ENCODE peak calls at places on chromosomes 5 and 9, in eight cellular contexts. O, K, E, U, T, X, F and G are unnamed samples. For H3K4me1, the result is how much of the 10 kb centered on the place peaks cover.

GRCh38 chr5:129541648-129542251 is 81.7 kb downstream of the ADAMTS19 start:
- DNase-seq in U (peak), X (no peak), T (no peak), E (no peak), K (peak), F (peak), O (no peak), G (no peak)

GRCh38 chr9:10127867-10128266 is 484.9 kb downstream of the PTPRD start:
- DNase-seq in T (no peak), K (no peak), E (no peak), F (no peak), X (no peak), O (no peak), U (peak), G (no peak)

GRCh38 chr5:19547640-19548039 is 440.4 kb downstream of the CDH18 start:
- DNase-seq in O (no peak), U (peak), E (no peak), F (no peak), X (no peak), T (no peak), K (no peak), G (no peak)

GRCh38 chr5:117463836-117464235 is 889.2 kb upstream of the SEMA6A start:
- DNase-seq in X (no peak), U (no peak), K (no peak), E (no peak), F (no peak), O (no peak), T (no peak), G (no peak)

GRCh38 chr9:96618209-96619108 is 1.2 kb downstream of the CDC14B start:
- DNase-seq in X (no peak), K (peak), F (peak), U (peak), E (no peak), T (peak), O (peak), G (peak)

GRCh38 chr5:172715421-172715780 is 55.6 kb downstream of the DUSP1 start:
- DNase-seq in F (no peak), U (no peak), T (no peak), O (no peak), X (no peak), E (no peak), K (no peak), G (no peak)

GRCh38 chr5:109936996-109937395 is 247.3 kb downstream of the MAN2A1 start:
- DNase-seq in K (no peak), U (no peak), E (no peak), X (no peak), T (no peak), F (no peak), O (no peak), G (no peak)

GRCh38 chr9:105232207-105232606 is 12.2 kb upstream of the SLC44A1 start:
- DNase-seq in O (no peak), U (peak), F (no peak), K (no peak), E (no peak), X (no peak), T (no peak), G (no peak)

GRCh38 chr9:71637926-71638325 is 130.4 kb downstream of the CEMIP2 start:
- DNase-seq in O (no peak), K (no peak), T (no peak), F (no peak), X (no peak), U (no peak), E (no peak), G (no peak)

GRCh38 chr9:78863531-78863930 is 566.6 kb downstream of the PSAT1 start:
- DNase-seq in X (no peak), U (peak), F (no peak), T (no peak), E (no peak), K (no peak), O (no peak), G (no peak)

GRCh38 chr9:12783767-12784460 is 9.1 kb downstream of the LURAP1L start:
- DNase-seq in E (no peak), O (no peak), T (no peak), F (no peak), U (no peak), K (no peak), X (no peak), G (no peak)

DNA sequence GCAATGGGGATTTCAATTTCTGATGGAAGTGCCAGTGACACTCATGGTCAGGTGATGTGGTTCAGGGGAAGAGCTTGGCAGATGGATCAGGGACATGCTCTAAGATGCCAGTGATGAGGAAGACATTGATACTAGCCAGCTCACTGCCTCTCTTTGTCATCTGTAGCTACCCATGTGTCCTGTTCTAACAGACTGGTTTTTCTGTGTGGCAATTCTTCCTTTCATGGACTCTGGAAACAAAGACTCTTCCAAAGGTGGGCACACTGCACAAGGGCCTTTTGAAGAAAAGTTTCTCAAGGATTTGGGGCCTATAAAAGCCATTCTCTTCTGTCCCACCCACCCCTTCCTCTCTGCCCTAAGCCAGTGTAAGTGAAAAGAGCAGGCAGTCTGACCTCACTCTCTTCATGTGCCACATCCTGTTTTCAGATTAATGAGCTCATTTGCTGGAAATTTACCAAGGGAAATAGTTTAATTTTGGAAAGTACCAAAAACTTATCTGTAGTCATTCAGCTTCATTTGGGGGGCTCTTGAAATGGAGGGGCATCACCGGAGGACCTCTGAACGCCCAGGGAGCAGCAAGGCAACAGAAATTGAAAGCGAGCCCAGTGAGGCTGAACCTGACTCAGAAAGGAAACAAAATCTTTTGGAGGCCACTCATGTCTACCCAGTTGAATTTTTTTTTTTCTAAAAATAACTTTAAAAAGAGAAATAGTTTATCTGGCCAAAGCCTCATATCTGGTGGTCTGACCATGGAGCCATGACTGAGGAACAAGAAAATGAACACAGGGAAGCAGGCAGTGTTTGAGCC is 4.9 kb upstream of the TRAF1 start:
- DNase-seq in O (no peak), K (no peak), F (no peak), T (no peak), E (peak), X (no peak), U (peak), G (peak)
- H3K4me1 ChIP-seq in O (under half), K (under half), F (under half), T (half or more), E (half or more), X (under half), U (under half), G (half or more)

DNA sequence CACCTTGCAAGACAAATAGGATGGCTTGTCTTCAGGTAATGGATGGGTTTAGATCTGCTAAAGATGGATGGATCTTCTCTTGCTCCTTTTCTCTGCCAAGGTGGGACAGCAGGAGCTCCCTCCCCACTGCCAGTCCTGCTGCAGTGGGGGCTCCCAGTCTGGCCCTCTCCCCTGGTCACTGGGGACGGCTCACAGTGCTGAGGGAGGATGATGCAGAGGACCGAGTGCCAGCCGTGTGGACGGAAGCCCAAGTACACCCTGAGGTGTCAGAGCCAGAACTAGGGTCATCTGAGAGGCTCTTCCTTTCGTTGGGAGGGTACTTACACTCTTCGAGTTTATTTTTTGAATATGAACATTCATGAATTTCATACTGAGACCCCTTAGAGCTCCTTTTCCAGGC is 5.7 kb downstream of the CCDC69 start:
- DNase-seq in U (no peak), E (no peak), K (no peak), X (no peak), T (no peak), O (no peak), F (no peak), G (no peak)
- H3K4me1 ChIP-seq in U (under half), E (half or more), K (under half), X (under half), T (half or more), O (under half), F (under half), G (half or more)

GRCh38 chr5:150519560-150519945 is 11.6 kb downstream of the NDST1 start:
- DNase-seq in O (no peak), E (no peak), U (no peak), X (no peak), K (no peak), T (no peak), F (no peak), G (no peak)

GRCh38 chr5:150515446-150515845 is 7.5 kb downstream of the NDST1 start:
- DNase-seq in O (no peak), E (no peak), F (peak), K (no peak), T (no peak), X (no peak), U (no peak), G (no peak)

GRCh38 chr5:150516011-150516410 is 8.1 kb downstream of the NDST1 start:
- DNase-seq in U (no peak), X (no peak), O (no peak), E (no peak), K (peak), T (no peak), F (peak), G (no peak)

GRCh38 chr5:150519978-150520377 is 12.0 kb downstream of the NDST1 start:
- DNase-seq in O (no peak), E (no peak), U (no peak), X (no peak), T (no peak), F (no peak), K (no peak), G (no peak)

GRCh38 chr5:150517272-150518152 is 9.6 kb downstream of the NDST1 start:
- DNase-seq in U (peak), T (peak), E (no peak), O (peak), X (no peak), F (peak), K (no peak), G (no peak)
- H3K4me1 ChIP-seq in U (under half), T (half or more), E (under half), O (half or more), X (under half), F (half or more), K (under half), G (under half)

GRCh38 chr5:17381926-17382325 is 116.1 kb upstream of the TAF11L2 start:
- DNase-seq in F (no peak), T (peak), U (no peak), O (no peak), K (no peak), E (no peak), X (no peak), G (no peak)

GRCh38 chr5:17379188-17379951 is 118.7 kb upstream of the TAF11L2 start:
- DNase-seq in O (no peak), U (peak), E (no peak), X (no peak), T (no peak), F (no peak), K (no peak), G (no peak)

GRCh38 chr5:17374973-17375844 is 122.8 kb upstream of the TAF11L2 start:
- DNase-seq in K (no peak), F (peak), X (no peak), U (peak), E (no peak), O (no peak), T (no peak), G (no peak)

GRCh38 chr5:17374157-17374556 is 123.9 kb upstream of the TAF11L2 start:
- DNase-seq in X (no peak), K (no peak), T (no peak), O (no peak), U (peak), F (peak), E (no peak), G (no peak)

DNA sequence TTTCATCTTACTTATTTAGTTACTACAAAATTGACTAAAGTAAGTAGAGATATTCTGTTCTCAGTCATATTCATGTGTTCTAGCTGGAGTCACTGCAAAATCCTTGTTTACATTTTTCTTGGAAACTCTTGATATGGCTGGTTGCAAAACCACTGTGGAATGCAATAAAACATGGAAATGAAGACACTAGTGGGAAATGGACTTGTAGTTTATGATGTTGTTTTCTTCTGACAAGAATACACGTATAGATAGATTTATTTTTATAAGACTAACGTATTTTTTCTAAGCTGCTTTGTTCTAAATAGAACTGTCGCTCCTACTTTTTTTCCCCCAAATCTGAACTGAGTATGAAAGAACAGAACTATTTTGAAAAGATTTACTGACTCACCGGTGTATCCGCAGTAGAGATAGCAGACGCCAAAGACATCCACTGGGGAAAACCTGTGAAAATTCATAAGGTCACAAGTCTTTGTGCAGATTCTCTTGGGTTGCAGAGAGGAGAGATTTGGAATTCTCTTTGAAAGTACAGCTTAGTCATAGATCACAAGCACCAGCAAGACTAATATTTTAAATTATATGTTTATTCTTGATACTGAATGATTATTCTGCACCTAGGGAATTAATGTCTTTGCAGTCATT is 119.6 kb upstream of the TAF11L2 start:
- DNase-seq in O (no peak), T (no peak), X (no peak), F (peak), E (no peak), K (no peak), U (peak), G (no peak)
- H3K4me1 ChIP-seq in O (under half), T (under half), X (under half), F (half or more), E (under half), K (under half), U (half or more), G (under half)

DNA sequence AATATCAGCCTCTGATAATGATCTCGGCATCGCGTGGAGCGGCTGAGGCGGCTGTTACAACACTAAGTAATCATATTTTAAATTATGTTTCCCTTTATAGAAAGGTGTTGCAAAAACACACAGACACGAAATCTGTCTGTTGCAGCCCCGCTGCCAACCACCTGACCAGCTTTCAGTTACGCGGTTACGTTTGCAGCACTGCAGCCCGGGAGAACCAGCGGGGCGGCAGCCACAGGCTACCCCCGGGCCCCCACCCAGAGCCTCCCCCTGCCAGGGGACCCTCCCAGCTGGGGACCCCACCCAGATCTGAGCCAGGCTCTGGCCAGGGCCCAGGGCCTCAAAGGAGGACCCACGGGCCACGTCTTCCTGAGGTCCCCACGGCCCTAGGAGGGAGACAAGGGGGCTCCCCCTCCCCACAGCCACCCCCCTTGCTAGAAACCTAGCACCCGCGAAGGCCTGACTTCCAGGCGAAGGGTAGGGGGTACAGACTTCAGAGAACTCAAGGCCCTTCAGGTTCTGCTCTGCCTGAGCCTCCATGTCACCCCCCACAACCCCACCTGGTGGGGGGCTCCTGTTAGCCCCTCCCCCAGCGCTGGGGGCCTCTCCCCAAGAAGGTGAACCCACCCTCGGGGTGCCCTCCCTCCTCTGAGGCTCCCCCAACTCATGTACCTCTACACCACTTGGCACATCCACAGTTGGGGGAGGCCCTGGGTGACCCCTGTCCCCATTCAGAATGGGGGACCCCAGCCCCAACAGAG is 6.0 kb downstream of the NACC2 start:
- DNase-seq in O (peak), F (no peak), K (no peak), T (peak), X (no peak), E (no peak), U (no peak), G (no peak)
- H3K4me1 ChIP-seq in O (under half), F (under half), K (under half), T (half or more), X (under half), E (under half), U (under half), G (under half)